ENCODE peak calls at places on chromosomes 7 and 10, in seven cellular contexts. U is A549, A is HCT116, M is transverse colon, G is adrenal gland, S is IMR-90, V is ovary. W is an unnamed sample.

GRCh38 chr7:120860151-120860550 is 2.2 kb upstream of the TSPAN12 start:
- DNase-seq in U (no peak), A (no peak), M (no peak), G (no peak), S (no peak), V (no peak), W (no peak)

GRCh38 chr10:91034494-91035157 is 113.7 kb upstream of the ANKRD1 start:
- DNase-seq in U (no peak), A (no peak), M (peak; percentile 37), G (peak; percentile 75), S (peak; percentile 19), V (peak; percentile 57), W (no peak)

GRCh38 chr10:329361-330099 is 194.3 kb downstream of the ZMYND11 start:
- DNase-seq in U (peak; percentile 86), A (peak; percentile 79), M (peak; percentile 90), G (peak; percentile 89), S (peak; percentile 96), V (peak; percentile 85), W (no peak)

GRCh38 chr7:105688617-105689016 is 107.3 kb upstream of the EFCAB10 start:
- DNase-seq in U (no peak), A (no peak), M (no peak), G (no peak), S (no peak), V (no peak), W (no peak)

GRCh38 chr7:80498481-80499349 is 13.1 kb downstream of the GNAT3 start:
- DNase-seq in U (no peak), A (peak; percentile 1), M (no peak), G (no peak), S (peak; percentile 71), V (no peak), W (no peak)

GRCh38 chr7:412313-412710 is 107.3 kb downstream of the PDGFA start:
- DNase-seq in U (no peak), A (no peak), M (no peak), G (no peak), S (no peak), V (no peak), W (peak; percentile 57)

GRCh38 chr10:119608316-119609155 is 11.8 kb upstream of the TIAL1 start:
- DNase-seq in U (peak; percentile 58), A (peak; percentile 54), M (peak; percentile 42), G (peak; percentile 66), S (peak; percentile 35), V (peak; percentile 18), W (peak; percentile 75)

GRCh38 chr10:44415121-44415520 is 30.2 kb upstream of the CXCL12 start:
- DNase-seq in U (no peak), A (no peak), M (no peak), G (no peak), S (no peak), V (no peak), W (no peak)

GRCh38 chr7:16740996-16741395 is 12.6 kb upstream of the TSPAN13 start:
- DNase-seq in U (no peak), A (no peak), M (no peak), G (no peak), S (no peak), V (no peak), W (no peak)

GRCh38 chr10:5530412-5530806 is 5.6 kb downstream of the CALML3 start:
- DNase-seq in U (no peak), A (no peak), M (peak; percentile 3), G (no peak), S (no peak), V (no peak), W (peak; percentile 43)

GRCh38 chr7:151579642-151580041 is 59.9 kb upstream of the RHEB start:
- DNase-seq in U (no peak), A (no peak), M (no peak), G (no peak), S (peak; percentile 20), V (no peak), W (no peak)

GRCh38 chr10:110547139-110547761 is 20.2 kb upstream of the SMC3 start:
- DNase-seq in U (peak; percentile 69), A (peak; percentile 66), M (no peak), G (no peak), S (peak; percentile 77), V (no peak), W (no peak)

GRCh38 chr7:96823274-96823673 is 113.6 kb upstream of the SEM1 start:
- DNase-seq in U (no peak), A (no peak), M (no peak), G (no peak), S (peak; percentile 21), V (no peak), W (no peak)

GRCh38 chr7:13920053-13920697 is 69.3 kb downstream of the ETV1 start:
- DNase-seq in U (peak; percentile 7), A (peak; percentile 96), M (peak; percentile 20), G (peak; percentile 67), S (peak; percentile 100), V (no peak), W (no peak)

GRCh38 chr7:97409346-97409745 is 291.8 kb downstream of the SDHAF3 start:
- DNase-seq in U (no peak), A (no peak), M (no peak), G (no peak), S (no peak), V (no peak), W (no peak)

GRCh38 chr10:122344741-122345258 is 29.7 kb upstream of the PLEKHA1 start:
- DNase-seq in U (no peak), A (peak; percentile 46), M (peak; percentile 45), G (peak; percentile 35), S (peak; percentile 16), V (no peak), W (no peak)

GRCh38 chr10:48251152-48251524 is 23.4 kb downstream of the FRMPD2 start:
- DNase-seq in U (no peak), A (no peak), M (no peak), G (peak; percentile 44), S (no peak), V (no peak), W (no peak)

GRCh38 chr7:83562960-83563359 is 86.0 kb downstream of the SEMA3E start:
- DNase-seq in U (no peak), A (no peak), M (no peak), G (no peak), S (no peak), V (no peak), W (no peak)

GRCh38 chr10:73941300-73941699 is 30.4 kb downstream of the PLAU start:
- DNase-seq in U (no peak), A (no peak), M (no peak), G (no peak), S (no peak), V (no peak), W (no peak)

GRCh38 chr10:30037620-30038336 is 21.6 kb downstream of the JCAD start:
- DNase-seq in U (no peak), A (no peak), M (no peak), G (no peak), S (no peak), V (no peak), W (no peak)

GRCh38 chr10:3046210-3046779 is 21.1 kb upstream of the PFKP start:
- DNase-seq in U (no peak), A (no peak), M (no peak), G (no peak), S (no peak), V (no peak), W (no peak)
- H3K4me1 ChIP-seq in U (peaks cover 44% of the 10 kb centered on the region), A (peaks cover 11% of the 10 kb centered on the region), M (peaks cover 16% of the 10 kb centered on the region), G (peaks cover 11% of the 10 kb centered on the region), S (peaks cover 31% of the 10 kb centered on the region), V (peaks cover 10% of the 10 kb centered on the region), W (no peaks in the 10 kb centered on the region)

DNA sequence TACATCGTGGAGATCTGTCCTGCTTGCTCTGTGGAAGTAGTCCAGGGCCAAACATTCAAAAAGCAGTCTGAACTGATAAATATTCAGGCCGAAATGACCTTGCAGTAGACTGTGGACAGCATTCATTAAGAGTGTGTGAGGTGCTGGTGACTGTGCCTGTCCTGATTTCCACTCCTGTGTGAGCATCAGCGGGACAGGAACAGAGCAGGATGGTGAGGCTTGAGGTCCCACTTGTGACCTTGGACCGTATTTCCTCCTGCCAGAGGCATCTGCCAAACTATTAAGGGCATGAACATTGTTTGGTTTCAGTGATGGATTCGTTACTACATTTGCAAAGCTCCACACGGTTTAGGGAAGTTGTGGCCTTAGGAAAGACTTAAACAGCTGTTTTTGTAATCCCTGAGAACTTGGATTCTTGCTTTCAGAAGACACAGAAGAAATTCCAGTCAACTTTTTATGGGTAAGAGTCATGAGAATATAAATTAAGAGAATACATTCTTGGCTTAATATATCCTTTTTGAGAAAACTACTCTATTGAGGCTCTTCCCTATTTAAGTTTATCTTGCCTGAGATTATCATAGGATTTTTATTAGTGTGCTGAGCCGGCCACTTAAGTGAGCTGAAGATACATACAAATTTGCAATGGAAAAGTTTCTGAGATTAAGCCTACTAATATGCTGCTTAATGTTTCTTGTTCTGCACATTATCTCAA is 32.9 kb downstream of the CCNY start:
- DNase-seq in U (no peak), A (no peak), M (no peak), G (peak; percentile 54), S (peak; percentile 36), V (no peak), W (no peak)
- TF ChIP-seq POLR2A in U (no peak), A (no peak), M (no peak), G (no peak), S (no peak), V (no peak), W (no peak)

GRCh38 chr7:128974241-128974934 is 36.7 kb downstream of the IRF5 start:
- DNase-seq in U (no peak), A (no peak), M (no peak), G (no peak), S (peak; percentile 45), V (no peak), W (no peak)
- H3K4me3 ChIP-seq in U (no peak overlapping the region), A (no peak overlapping the region), M (no peak overlapping the region), G (no peak overlapping the region), S (no peak overlapping the region), V (no peak overlapping the region), W (no peak overlapping the region)

GRCh38 chr7:44887293-44887692 is 2.0 kb upstream of the PURB start:
- DNase-seq in U (no peak), A (no peak), M (no peak), G (no peak), S (no peak), V (no peak), W (no peak)

GRCh38 chr7:44891372-44891771 is 6.0 kb upstream of the PURB start:
- DNase-seq in U (no peak), A (no peak), M (no peak), G (no peak), S (no peak), V (no peak), W (no peak)

GRCh38 chr7:44885394-44886317 is at the start of gene PURB:
- DNase-seq in U (peak; percentile 90), A (peak; percentile 84), M (peak; percentile 96), G (peak; percentile 96), S (peak; percentile 98), V (peak; percentile 93), W (peak; percentile 98)

GRCh38 chr7:44891791-44892190 is 6.5 kb upstream of the PURB start:
- DNase-seq in U (no peak), A (no peak), M (no peak), G (no peak), S (no peak), V (no peak), W (no peak)

DNA sequence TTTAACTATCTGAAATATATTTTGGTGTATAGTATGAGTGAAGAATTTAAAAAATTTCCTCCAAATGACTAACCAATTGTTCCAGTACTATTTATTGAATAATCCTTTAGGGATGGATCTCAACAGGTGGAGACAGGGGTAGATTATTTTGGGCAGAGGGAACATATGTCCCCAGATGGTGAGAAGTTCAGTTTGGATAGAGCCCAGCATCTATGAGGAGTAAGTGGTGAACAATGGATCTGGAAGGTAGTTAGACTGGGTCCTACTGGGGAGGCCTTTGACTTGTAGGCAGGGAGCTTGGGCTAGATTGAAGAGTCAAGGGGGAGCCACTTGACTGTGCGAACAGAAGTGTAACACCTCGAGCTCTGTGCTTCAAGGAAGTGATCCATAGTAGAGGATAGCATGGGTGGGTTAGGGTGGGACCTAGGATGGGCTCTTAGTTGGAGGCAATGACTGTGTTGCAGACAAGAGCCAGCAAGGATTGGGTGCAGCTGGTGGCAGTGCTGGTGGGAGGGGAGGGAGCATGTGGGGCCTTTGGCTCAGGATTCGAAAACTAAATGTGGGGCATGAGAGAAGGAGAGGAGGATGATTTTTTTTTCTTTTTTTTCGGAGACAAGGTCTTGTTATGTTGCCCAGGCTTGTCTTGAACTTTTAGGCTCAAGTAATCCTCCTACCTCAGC is 3.9 kb upstream of the PURB start:
- DNase-seq in U (no peak), A (no peak), M (no peak), G (no peak), S (no peak), V (no peak), W (no peak)
- H3K4me1 ChIP-seq in U (peaks cover 6% of the 10 kb centered on the region), A (peaks cover 3% of the 10 kb centered on the region), M (peaks cover 8% of the 10 kb centered on the region), G (peaks cover 14% of the 10 kb centered on the region), S (no peaks in the 10 kb centered on the region), V (peaks cover 6% of the 10 kb centered on the region), W (peaks cover 2% of the 10 kb centered on the region)

W was measured in spleen.